ENCODE peak calls at places on chromosomes 12 and 14, in six cellular contexts. P is CD4-positive, CD25-positive, alpha-beta regulatory T cell; T is sigmoid colon; N is HCT116; B is coronary artery; F is RWPE1. S is an unnamed sample.
A peak's percentile ranks its signal among the peaks of the same experiment; 100 is the strongest.

GRCh38 chr12:58557156-58557555 is 363.1 kb downstream of the LRIG3 start:
- DNase-seq in N (no peak), P (no peak), F (peak; percentile 5), B (no peak), T (no peak), S (no peak)

GRCh38 chr12:131783915-131784541 is 44.2 kb upstream of the MMP17 start:
- DNase-seq in N (peak; percentile 73), P (no peak), F (peak; percentile 65), B (no peak), T (peak; percentile 32), S (peak; percentile 49)

GRCh38 chr12:31590730-31591307 is at the start of gene DENND5B:
- DNase-seq in F (peak; percentile 55), T (peak; percentile 89), P (no peak), B (peak; percentile 77), N (no peak), S (no peak)

GRCh38 chr14:105137481-105138020 is 31.0 kb downstream of the JAG2 start:
- DNase-seq in B (no peak), F (no peak), N (no peak), T (peak; percentile 50), P (no peak), S (no peak)

GRCh38 chr12:56931474-56931978 is 2.7 kb downstream of the SDR9C7 start:
- DNase-seq in N (peak; percentile 19), F (no peak), P (no peak), B (peak; percentile 40), T (no peak), S (peak; percentile 44)

GRCh38 chr14:79896009-79896408 is 315.3 kb downstream of the DIO2 start:
- DNase-seq in B (no peak), P (no peak), T (no peak), F (no peak), N (no peak), S (no peak)

GRCh38 chr12:72207756-72208155 is 64.4 kb upstream of the TRHDE start:
- DNase-seq in F (no peak), N (no peak), B (no peak), P (no peak), T (no peak), S (no peak)

GRCh38 chr12:91189526-91189925 is 6.9 kb upstream of the DCN start:
- DNase-seq in B (no peak), F (peak; percentile 5), P (no peak), T (no peak), N (no peak), S (no peak)

GRCh38 chr14:99575043-99576023 is 28.7 kb downstream of the CCDC85C start:
- DNase-seq in N (no peak), B (no peak), F (peak; percentile 71), T (no peak), P (no peak), S (peak; percentile 51)

GRCh38 chr12:72141381-72141780 is 130.8 kb upstream of the TRHDE start:
- DNase-seq in T (no peak), P (no peak), N (peak; percentile 22), F (no peak), B (no peak), S (no peak)

GRCh38 chr12:120719072-120719471 is 6.6 kb upstream of the ACADS start:
- DNase-seq in P (no peak), B (no peak), F (no peak), T (no peak), N (no peak), S (no peak)

GRCh38 chr14:56339855-56340701 is 221.9 kb downstream of the PELI2 start:
- DNase-seq in F (peak; percentile 64), T (peak; percentile 82), N (peak; percentile 53), B (peak; percentile 82), P (peak; percentile 2), S (peak; percentile 64)

GRCh38 chr12:31629756-31630732 is 29.4 kb upstream of the ETFBKMT start:
- DNase-seq in B (no peak), F (no peak), P (no peak), T (no peak), N (no peak), S (no peak)

GRCh38 chr12:24360057-24360456 is 410.6 kb upstream of the SOX5 start:
- DNase-seq in N (no peak), P (no peak), B (no peak), F (no peak), T (no peak), S (no peak)

GRCh38 chr14:87967496-87967895 is 25.5 kb downstream of the GALC start:
- DNase-seq in P (no peak), N (no peak), F (no peak), B (no peak), T (no peak), S (no peak)

GRCh38 chr12:95402096-95402495 is 71.9 kb upstream of the METAP2 start:
- DNase-seq in B (no peak), P (no peak), T (no peak), N (no peak), F (no peak), S (no peak)

GRCh38 chr12:64116969-64117368 is 105.1 kb downstream of the KICS2 start:
- DNase-seq in T (no peak), F (no peak), P (no peak), B (no peak), N (no peak), S (no peak)

GRCh38 chr14:104281768-104282301 is 143.4 kb downstream of the KIF26A start:
- DNase-seq in P (no peak), F (no peak), N (no peak), B (peak; percentile 38), T (no peak), S (no peak)

DNA sequence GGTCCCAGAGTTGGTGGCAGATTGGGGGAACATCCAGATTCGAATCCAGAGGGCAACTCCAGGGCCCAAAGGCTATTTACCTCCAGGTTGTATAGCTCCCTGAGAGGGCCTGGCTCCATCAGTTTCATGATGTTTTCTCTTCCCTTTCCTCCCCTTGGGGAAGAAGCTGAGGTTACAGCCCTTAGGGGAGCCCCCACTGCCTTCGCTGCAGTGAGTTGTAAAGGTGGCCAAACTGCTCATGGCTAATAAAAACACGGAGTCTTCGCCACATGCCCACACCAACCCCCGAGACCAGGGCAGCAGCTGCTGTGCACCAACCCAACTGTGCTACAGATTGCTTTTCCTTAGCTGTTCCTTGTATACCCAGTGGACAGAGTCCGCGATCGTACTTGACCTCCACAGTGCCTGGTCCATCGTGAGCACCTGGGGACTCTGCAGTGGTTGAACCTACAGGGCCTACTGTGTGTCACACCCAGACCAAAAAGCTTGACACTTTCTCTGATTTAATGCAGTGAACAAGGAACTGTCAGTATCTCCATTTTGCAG is 20.9 kb downstream of the GALNT16 start:
- DNase-seq in T (no peak), N (no peak), F (no peak), B (no peak), P (no peak), S (no peak)
- H3K27ac ChIP-seq in T (no peak overlapping the region), N (no peak overlapping the region), F (no peak overlapping the region), B (no peak overlapping the region), P (no peak overlapping the region), S (no peak overlapping the region)

DNA sequence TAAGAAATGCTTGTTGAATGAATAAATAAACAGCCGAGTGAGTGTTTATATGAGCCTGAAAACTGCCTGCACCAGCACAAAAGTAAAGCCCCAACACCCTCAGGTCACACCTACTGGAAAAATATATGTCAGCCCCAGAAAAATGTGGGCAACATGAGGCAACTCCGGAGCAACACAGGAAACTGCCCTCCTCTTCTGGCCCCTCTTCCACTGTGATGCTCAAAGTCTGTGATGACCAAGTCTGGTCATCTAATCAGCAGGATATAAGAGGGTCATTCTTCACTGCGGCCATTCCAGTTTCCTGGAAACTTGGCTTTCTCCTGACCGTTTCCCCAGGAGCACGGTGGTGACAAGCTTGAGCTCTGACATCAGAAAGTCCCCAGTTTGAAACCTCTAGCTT is 159.6 kb upstream of the PZP start:
- DNase-seq in P (no peak), N (no peak), T (no peak), B (no peak), F (no peak), S (no peak)
- H3K27ac ChIP-seq in P (no peak overlapping the region), N (no peak overlapping the region), T (no peak overlapping the region), B (no peak overlapping the region), F (no peak overlapping the region), S (no peak overlapping the region)

DNA sequence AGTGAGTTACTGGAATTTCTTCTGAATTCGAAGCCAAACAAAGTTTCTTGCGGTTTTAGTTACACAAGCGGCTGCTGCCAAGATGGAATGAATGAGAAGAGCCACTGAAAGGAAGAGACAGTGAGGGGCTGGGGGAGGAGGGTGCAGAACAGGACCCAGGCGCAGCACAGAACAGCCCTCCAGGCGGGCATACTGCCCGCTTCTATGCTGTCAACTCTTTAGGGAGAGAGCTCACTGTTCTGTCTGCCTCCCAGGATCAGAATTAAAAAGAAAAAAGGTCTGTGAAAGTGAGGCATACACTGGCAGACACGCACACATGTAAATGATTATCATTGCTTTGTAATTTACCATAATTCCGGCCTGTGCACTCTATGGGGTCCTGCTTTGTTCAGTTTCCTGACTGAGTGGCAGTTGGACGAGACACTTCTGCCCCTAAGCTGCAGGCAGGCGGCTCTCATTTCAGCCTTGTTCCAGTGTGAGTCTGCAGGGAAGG is 231.6 kb downstream of the CACNA1C start:
- DNase-seq in B (no peak), F (no peak), P (no peak), T (no peak), N (no peak), S (no peak)
- H3K27ac ChIP-seq in B (peak overlapping the region; percentile 48), F (no peak overlapping the region), P (no peak overlapping the region), T (peak overlapping the region; percentile 89), N (no peak overlapping the region), S (no peak overlapping the region)

GRCh38 chr14:93305708-93306418 is 27.0 kb downstream of the BTBD7 start:
- DNase-seq in T (no peak), N (no peak), P (no peak), F (no peak), B (no peak), S (no peak)
- H3K27ac ChIP-seq in T (no peak overlapping the region), N (no peak overlapping the region), P (no peak overlapping the region), F (no peak overlapping the region), B (no peak overlapping the region), S (peak overlapping the region; percentile 93)

GRCh38 chr14:101705733-101706508 is 55.6 kb upstream of the PPP2R5C start:
- DNase-seq in N (no peak), B (no peak), F (no peak), T (peak; percentile 82), P (peak; percentile 55), S (no peak)
- H3K27ac ChIP-seq in N (peak overlapping the region; percentile 5), B (peak overlapping the region; percentile 41), F (peak overlapping the region; percentile 43), T (peak overlapping the region; percentile 51), P (peak overlapping the region; percentile 82), S (no peak overlapping the region)

DNA sequence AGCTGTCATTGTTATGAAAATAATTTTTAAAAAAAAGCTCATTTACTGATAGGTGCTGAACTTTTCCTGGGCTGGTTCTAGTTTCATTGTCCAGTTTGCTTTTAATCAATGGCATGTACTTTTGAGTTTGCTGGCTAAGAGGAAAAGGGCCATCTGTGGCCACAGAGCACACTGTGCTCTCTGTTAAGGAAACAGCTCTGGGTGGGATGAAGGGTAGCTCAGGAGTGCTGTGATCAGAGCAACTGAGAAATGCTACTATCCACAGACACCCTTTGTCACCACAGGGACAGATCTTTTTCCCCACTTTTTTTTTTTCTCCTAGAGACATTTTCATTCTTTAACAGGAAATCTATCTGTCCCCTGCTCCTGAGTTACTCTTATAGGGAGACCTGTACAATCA is 387.1 kb upstream of the PRICKLE1 start:
- DNase-seq in N (no peak), P (no peak), F (no peak), T (no peak), B (no peak), S (no peak)
- H3K27ac ChIP-seq in N (no peak overlapping the region), P (no peak overlapping the region), F (no peak overlapping the region), T (no peak overlapping the region), B (no peak overlapping the region), S (no peak overlapping the region)

GRCh38 chr12:104596876-104597833 is 140.4 kb downstream of the CHST11 start:
- DNase-seq in P (no peak), F (no peak), T (no peak), B (no peak), N (no peak), S (no peak)
- H3K27ac ChIP-seq in P (no peak overlapping the region), F (peak overlapping the region; percentile 39), T (peak overlapping the region; percentile 56), B (no peak overlapping the region), N (no peak overlapping the region), S (no peak overlapping the region)